ENCODE peak calls at places on chromosomes 3 and 15, in four cellular contexts. P, V, J and Y are unnamed samples. For H3K27me3, the result is how much of the 10 kb centered on the place peaks cover.

GRCh38 chr15:85582719-85583089 is 202.3 kb downstream of the AKAP13 start:
- DNase-seq in J (no peak), P (peak), V (peak), Y (peak)

GRCh38 chr3:31955581-31955980 is 25.5 kb downstream of the OSBPL10 start:
- DNase-seq in P (no peak), J (no peak), V (no peak), Y (no peak)

GRCh38 chr15:60444289-60444912 is 34.5 kb downstream of the ICE2 start:
- DNase-seq in P (no peak), V (peak), J (peak), Y (peak)

GRCh38 chr15:92749172-92749571 is 93.6 kb upstream of the FAM174B start:
- DNase-seq in J (no peak), P (no peak), V (no peak), Y (no peak)

GRCh38 chr3:9810357-9810726 is 280 bp downstream of the TTLL3 start:
- DNase-seq in P (no peak), J (no peak), V (no peak), Y (no peak)

GRCh38 chr3:15557511-15557946 is 36.0 kb upstream of the COLQ start:
- DNase-seq in J (peak), V (peak), P (peak), Y (peak)

GRCh38 chr3:193947636-193948035 is 188.3 kb upstream of the HES1 start:
- DNase-seq in V (no peak), J (no peak), P (no peak), Y (no peak)

GRCh38 chr15:25170113-25170731 is 215.4 kb downstream of the SNRPN start:
- DNase-seq in V (no peak), J (no peak), P (no peak), Y (no peak)

GRCh38 chr3:8164145-8164544 is 337.5 kb upstream of the LMCD1 start:
- DNase-seq in V (no peak), P (no peak), J (no peak), Y (no peak)

GRCh38 chr15:51602484-51602883 is 20.1 kb downstream of the DMXL2 start:
- DNase-seq in V (no peak), J (no peak), P (no peak), Y (no peak)

GRCh38 chr15:96115642-96116041 is 214.9 kb upstream of the NR2F2 start:
- DNase-seq in J (no peak), V (peak), P (no peak), Y (no peak)

GRCh38 chr3:62373714-62374333 is 474 bp upstream of the FEZF2 start:
- DNase-seq in J (no peak), V (no peak), P (no peak), Y (peak)

GRCh38 chr15:39013262-39013661 is 448.6 kb upstream of the RASGRP1 start:
- DNase-seq in P (no peak), V (no peak), J (no peak), Y (no peak)

GRCh38 chr15:46848704-46849103 is 868.6 kb upstream of the SEMA6D start:
- DNase-seq in P (no peak), V (peak), J (no peak), Y (no peak)

GRCh38 chr15:93897377-93897776 is 334.0 kb upstream of the MCTP2 start:
- DNase-seq in J (no peak), V (no peak), P (no peak), Y (no peak)

GRCh38 chr3:64257096-64257755 is 32.0 kb upstream of the PRICKLE2 start:
- DNase-seq in V (no peak), J (no peak), P (no peak), Y (no peak)

GRCh38 chr3:46936733-46937250 is 39.8 kb downstream of the CCDC12 start:
- DNase-seq in V (peak), J (no peak), P (no peak), Y (no peak)

GRCh38 chr15:29668120-29668602 is 154.1 kb downstream of the TJP1 start:
- DNase-seq in J (peak), V (peak), P (peak), Y (peak)

GRCh38 chr3:4060608-4061007 is 242.6 kb upstream of the SETMAR start:
- DNase-seq in P (no peak), V (no peak), J (no peak), Y (no peak)

GRCh38 chr3:35638640-35639250 is 580 bp upstream of the ARPP21 start:
- DNase-seq in P (no peak), J (no peak), V (no peak), Y (no peak)

GRCh38 chr3:64244011-64244942 is 19.0 kb upstream of the PRICKLE2 start:
- DNase-seq in J (peak), V (no peak), P (peak), Y (no peak)

GRCh38 chr15:25250011-25250596 is 188.7 kb downstream of the UBE3A start:
- DNase-seq in V (no peak), J (no peak), P (no peak), Y (no peak)

GRCh38 chr15:71115567-71116351 is 488 bp downstream of the THSD4 start:
- DNase-seq in P (no peak), J (no peak), V (peak), Y (peak)

GRCh38 chr15:39728844-39729243 is 53.8 kb downstream of the FSIP1 start:
- DNase-seq in J (no peak), V (no peak), P (no peak), Y (no peak)

GRCh38 chr15:45157974-45158373 is 28.2 kb downstream of the DUOX1 start:
- DNase-seq in J (no peak), P (no peak), V (peak), Y (no peak)

GRCh38 chr15:94105760-94106159 is 125.6 kb upstream of the MCTP2 start:
- DNase-seq in J (peak), V (no peak), P (no peak), Y (no peak)

GRCh38 chr3:30263238-30263920 is 343.0 kb upstream of the TGFBR2 start:
- DNase-seq in P (no peak), J (no peak), V (no peak), Y (no peak)

GRCh38 chr3:132569153-132569552 is 27.9 kb upstream of the ACKR4 start:
- DNase-seq in P (no peak), J (no peak), V (no peak), Y (no peak)

GRCh38 chr3:15265655-15266509 is 59.8 kb downstream of the CAPN7 start:
- DNase-seq in V (no peak), J (no peak), P (no peak), Y (no peak)

GRCh38 chr3:67654832-67655152 is 380 bp upstream of the SUCLG2 start:
- DNase-seq in P (no peak), J (no peak), V (no peak), Y (no peak)

GRCh38 chr3:33624756-33625155 is 93.3 kb downstream of the CLASP2 start:
- DNase-seq in P (no peak), V (no peak), J (no peak), Y (no peak)

GRCh38 chr15:52502608-52503007 is 26.1 kb downstream of the MYO5A start:
- DNase-seq in P (no peak), J (no peak), V (no peak), Y (no peak)

GRCh38 chr3:156826144-156826895 is at the start of gene LEKR1:
- DNase-seq in P (peak), J (peak), V (peak), Y (peak)
- H3K27me3 ChIP-seq in P (under half), J (under half), V (under half), Y (under half)

GRCh38 chr3:72418856-72419255 is 429.4 kb downstream of the SHQ1 start:
- DNase-seq in V (no peak), J (no peak), P (no peak), Y (no peak)
- TF ChIP-seq RFX5 in V (no peak), J (no peak), P (no peak), Y (no peak)

DNA sequence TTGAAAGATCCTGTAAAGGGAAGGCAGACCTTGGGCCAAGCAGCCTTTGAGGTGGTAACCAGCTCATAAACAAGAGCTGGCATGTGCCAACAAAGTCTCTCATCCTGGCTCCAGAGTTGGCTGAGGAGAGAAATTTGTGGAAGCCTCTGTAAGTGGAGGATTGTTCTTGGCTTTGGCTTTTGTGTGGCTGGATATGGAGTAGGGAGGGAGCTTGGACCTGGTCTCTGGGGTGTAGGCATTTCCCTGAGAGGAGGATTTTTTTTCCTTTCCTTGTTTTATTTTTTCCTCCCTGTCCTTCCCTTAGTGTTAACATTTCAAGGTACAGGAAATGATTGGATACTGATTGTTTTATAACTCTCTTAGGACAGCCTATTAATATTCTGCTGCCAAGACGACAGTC is 60.8 kb downstream of the ZNF609 start:
- DNase-seq in J (no peak), P (no peak), V (no peak), Y (no peak)
- TF ChIP-seq SMC3 in J (no peak), P (no peak), V (no peak), Y (no peak)

GRCh38 chr3:13884851-13885703 is 5.2 kb upstream of the WNT7A start:
- DNase-seq in V (no peak), P (peak), J (peak), Y (peak)
- H3K27me3 ChIP-seq in V (under half), P (under half), J (under half), Y (under half)

GRCh38 chr3:94561094-94561493 is 498.2 kb downstream of the NSUN3 start:
- DNase-seq in V (no peak), P (no peak), J (no peak), Y (no peak)
- TF ChIP-seq RFX5 in V (no peak), P (no peak), J (no peak), Y (no peak)